ENCODE peak calls at places on chromosomes 7 and 10, in five cellular contexts. One of them, this sample, is unnamed.

GRCh38 chr10:436911-437665 is 252.4 kb downstream of the DIP2C start:
- DNase-seq in NT2/D1: no peak
- DNase-seq in HepG2: no peak
- DNase-seq in GM12878: no peak
- DNase-seq in H1: no peak
- DNase-seq in this sample: no peak

GRCh38 chr7:41624818-41625217 is 78.1 kb downstream of the INHBA start:
- DNase-seq in NT2/D1: no peak
- DNase-seq in HepG2: no peak
- DNase-seq in H1: no peak
- DNase-seq in GM12878: no peak
- DNase-seq in this sample: no peak

GRCh38 chr10:114684085-114684821 is 26.2 kb upstream of the ABLIM1 start:
- DNase-seq in HepG2: peak; percentile 50
- DNase-seq in GM12878: no peak
- DNase-seq in NT2/D1: no peak
- DNase-seq in H1: no peak
- DNase-seq in this sample: no peak

GRCh38 chr7:94912085-94912484 is 4.7 kb downstream of the PPP1R9A start:
- DNase-seq in HepG2: peak; percentile 12
- DNase-seq in GM12878: no peak
- DNase-seq in H1: no peak
- DNase-seq in NT2/D1: no peak
- DNase-seq in this sample: no peak

GRCh38 chr10:52453501-52453900 is 139.4 kb downstream of the DKK1 start:
- DNase-seq in GM12878: no peak
- DNase-seq in HepG2: no peak
- DNase-seq in H1: no peak
- DNase-seq in NT2/D1: no peak
- DNase-seq in this sample: no peak

GRCh38 chr7:26182706-26183105 is 17.8 kb downstream of the HNRNPA2B1 start:
- DNase-seq in NT2/D1: no peak
- DNase-seq in H1: no peak
- DNase-seq in HepG2: no peak
- DNase-seq in GM12878: no peak
- DNase-seq in this sample: no peak

GRCh38 chr10:10213237-10213636 is 804.4 kb upstream of the CELF2 start:
- DNase-seq in GM12878: no peak
- DNase-seq in HepG2: no peak
- DNase-seq in H1: no peak
- DNase-seq in NT2/D1: no peak
- DNase-seq in this sample: no peak

GRCh38 chr7:76065016-76065612 is 17.2 kb downstream of the MDH2 start:
- DNase-seq in HepG2: no peak
- DNase-seq in NT2/D1: no peak
- DNase-seq in GM12878: no peak
- DNase-seq in H1: no peak
- DNase-seq in this sample: no peak

GRCh38 chr10:132793871-132794849 is 8.2 kb upstream of the NKX6-2 start:
- DNase-seq in H1: no peak
- DNase-seq in GM12878: no peak
- DNase-seq in NT2/D1: no peak
- DNase-seq in HepG2: no peak
- DNase-seq in this sample: no peak

GRCh38 chr7:158761945-158762344 is 57.3 kb upstream of the NCAPG2 start:
- DNase-seq in H1: peak; percentile 37
- DNase-seq in HepG2: no peak
- DNase-seq in GM12878: no peak
- DNase-seq in NT2/D1: no peak
- DNase-seq in this sample: no peak

GRCh38 chr7:44977304-44977858 is 1.4 kb downstream of the MYO1G start:
- DNase-seq in GM12878: no peak
- DNase-seq in HepG2: no peak
- DNase-seq in H1: no peak
- DNase-seq in NT2/D1: no peak
- DNase-seq in this sample: no peak

GRCh38 chr7:47648301-47648900 is 66.5 kb upstream of the TNS3 start:
- DNase-seq in NT2/D1: no peak
- DNase-seq in HepG2: no peak
- DNase-seq in H1: no peak
- DNase-seq in GM12878: no peak
- DNase-seq in this sample: no peak

GRCh38 chr10:74874649-74875048 is 48.2 kb downstream of the KAT6B start:
- DNase-seq in GM12878: no peak
- DNase-seq in H1: no peak
- DNase-seq in HepG2: no peak
- DNase-seq in NT2/D1: no peak
- DNase-seq in this sample: no peak

GRCh38 chr7:91408388-91409154 is 144.3 kb downstream of the FZD1 start:
- DNase-seq in HepG2: no peak
- DNase-seq in GM12878: no peak
- DNase-seq in H1: no peak
- DNase-seq in NT2/D1: no peak
- DNase-seq in this sample: no peak

GRCh38 chr10:14086596-14086995 is 244.1 kb downstream of the FRMD4A start:
- DNase-seq in HepG2: no peak
- DNase-seq in GM12878: no peak
- DNase-seq in NT2/D1: no peak
- DNase-seq in H1: no peak
- DNase-seq in this sample: no peak

GRCh38 chr10:114623661-114624294 is 34.3 kb downstream of the ABLIM1 start:
- DNase-seq in GM12878: no peak
- DNase-seq in HepG2: peak; percentile 95
- DNase-seq in H1: no peak
- DNase-seq in NT2/D1: no peak
- DNase-seq in this sample: peak; percentile 26

GRCh38 chr10:69499726-69500689 is 48.7 kb downstream of the TSPAN15 start:
- DNase-seq in NT2/D1: no peak
- DNase-seq in HepG2: no peak
- DNase-seq in H1: no peak
- DNase-seq in GM12878: no peak
- DNase-seq in this sample: no peak

GRCh38 chr7:151859111-151859947 is 17.6 kb downstream of the PRKAG2 start:
- DNase-seq in NT2/D1: no peak
- DNase-seq in HepG2: no peak
- DNase-seq in H1: no peak
- DNase-seq in GM12878: no peak
- DNase-seq in this sample: no peak

GRCh38 chr7:2879354-2879753 is 35.2 kb upstream of the GNA12 start:
- DNase-seq in HepG2: no peak
- DNase-seq in GM12878: no peak
- DNase-seq in NT2/D1: no peak
- DNase-seq in H1: no peak
- DNase-seq in this sample: no peak

DNA sequence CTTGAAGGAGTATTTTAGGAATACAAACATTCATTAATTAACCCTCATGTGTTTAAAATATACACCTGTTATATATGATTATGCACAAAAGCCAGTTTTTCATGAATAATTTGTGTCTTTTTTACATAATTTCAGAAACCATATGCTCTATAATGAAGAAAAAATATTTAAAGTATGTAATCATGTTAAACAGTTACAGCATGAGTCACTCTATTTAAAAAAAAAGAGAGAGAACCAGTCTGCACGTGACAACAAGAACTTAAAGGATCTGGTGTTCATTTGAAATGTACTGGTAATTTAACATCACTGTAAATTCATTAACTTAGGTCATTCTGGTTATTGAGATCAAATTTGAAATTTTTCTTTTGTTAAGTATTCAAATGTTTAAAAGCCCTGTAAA is 228.5 kb downstream of the CACNB2 start:
- DNase-seq in HepG2: no peak
- DNase-seq in GM12878: no peak
- DNase-seq in H1: no peak
- DNase-seq in NT2/D1: no peak
- DNase-seq in this sample: no peak
- TF ChIP-seq SUZ12 in HepG2: no peak
- TF ChIP-seq SUZ12 in GM12878: no peak
- TF ChIP-seq SUZ12 in H1: no peak
- TF ChIP-seq SUZ12 in NT2/D1: no peak
- TF ChIP-seq SUZ12 in this sample: no peak

DNA sequence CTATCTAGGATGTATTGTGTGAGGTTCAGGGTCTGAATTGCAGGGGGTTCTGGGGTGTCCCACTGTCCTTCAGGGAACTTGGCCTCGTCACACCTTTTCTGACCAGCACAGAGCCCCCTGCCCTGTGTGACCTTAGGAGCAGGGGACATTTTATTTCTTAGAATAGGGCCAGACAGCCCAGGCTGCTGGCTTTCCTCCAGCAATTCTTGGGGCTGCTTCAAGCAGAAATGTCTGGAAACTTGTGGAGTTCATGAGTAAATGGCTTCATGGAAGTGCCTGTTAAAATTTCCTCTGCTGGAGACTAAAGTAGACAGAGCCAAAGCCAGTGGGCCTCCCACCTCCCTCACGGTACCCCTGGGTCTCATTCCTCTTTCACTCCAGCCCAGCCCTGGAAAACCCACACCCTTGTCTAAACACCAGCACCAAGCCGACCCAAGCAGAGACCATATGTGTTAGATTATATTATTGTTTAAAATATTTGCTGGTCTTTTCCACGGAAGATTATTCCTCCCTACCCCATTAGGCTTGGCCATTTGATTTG is 505.5 kb upstream of the ZMIZ1 start:
- DNase-seq in H1: no peak
- DNase-seq in HepG2: no peak
- DNase-seq in GM12878: no peak
- DNase-seq in NT2/D1: no peak
- DNase-seq in this sample: no peak
- TF ChIP-seq SUZ12 in H1: no peak
- TF ChIP-seq SUZ12 in HepG2: no peak
- TF ChIP-seq SUZ12 in GM12878: no peak
- TF ChIP-seq SUZ12 in NT2/D1: no peak
- TF ChIP-seq SUZ12 in this sample: no peak

GRCh38 chr7:57305192-57305748 is 144.7 kb upstream of the ZNF716 start:
- DNase-seq in GM12878: no peak
- DNase-seq in H1: peak; percentile 45
- DNase-seq in HepG2: no peak
- DNase-seq in NT2/D1: no peak
- DNase-seq in this sample: peak; percentile 8

DNA sequence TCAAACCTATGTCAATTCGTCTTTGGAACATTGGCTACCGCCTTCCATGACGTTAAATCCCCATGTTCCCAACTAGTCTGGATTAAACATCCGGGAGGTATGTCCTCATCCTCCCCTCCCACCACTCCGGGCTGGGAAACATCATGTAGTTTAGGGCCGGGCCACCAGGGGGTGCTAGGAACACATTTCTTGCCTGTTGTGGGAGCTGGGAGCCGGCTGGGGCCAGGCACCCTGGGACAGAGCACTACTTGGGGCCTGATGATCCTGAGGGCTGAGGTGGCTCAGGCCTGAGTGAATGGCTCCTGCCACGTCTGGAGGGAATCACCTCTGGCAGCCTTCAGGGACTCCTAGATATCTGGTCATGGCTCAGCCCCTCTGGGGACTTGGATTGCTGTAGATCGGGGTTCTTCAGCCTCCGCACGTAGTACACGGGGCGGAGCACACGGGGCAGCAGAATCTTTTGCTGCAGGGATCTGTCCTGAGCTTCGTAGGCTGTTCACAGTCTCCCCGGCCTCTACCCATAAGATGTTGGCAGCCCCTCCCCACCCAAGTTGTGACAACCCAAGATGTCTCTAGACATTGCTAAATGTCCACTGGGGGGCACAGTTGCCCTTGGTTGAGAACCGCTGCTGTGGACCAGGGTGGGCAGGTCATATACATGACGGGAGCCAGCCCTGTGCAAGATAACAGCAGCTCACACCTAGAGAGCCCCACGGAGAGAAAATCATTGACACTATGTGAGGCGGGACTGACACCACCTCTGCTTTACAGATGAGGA is 141.2 kb upstream of the ZNF716 start:
- DNase-seq in H1: peak; percentile 59
- DNase-seq in NT2/D1: peak; percentile 8
- DNase-seq in GM12878: no peak
- DNase-seq in HepG2: no peak
- DNase-seq in this sample: peak; percentile 21
- TF ChIP-seq SUZ12 in H1: no peak
- TF ChIP-seq SUZ12 in NT2/D1: no peak
- TF ChIP-seq SUZ12 in GM12878: no peak
- TF ChIP-seq SUZ12 in HepG2: no peak
- TF ChIP-seq SUZ12 in this sample: no peak

GRCh38 chr10:124632064-124632531 is 112.1 kb downstream of the FAM53B start:
- DNase-seq in H1: no peak
- DNase-seq in HepG2: peak; percentile 8
- DNase-seq in GM12878: no peak
- DNase-seq in NT2/D1: no peak
- DNase-seq in this sample: no peak
- TF ChIP-seq SUZ12 in H1: no peak
- TF ChIP-seq SUZ12 in HepG2: no peak
- TF ChIP-seq SUZ12 in GM12878: no peak
- TF ChIP-seq SUZ12 in NT2/D1: no peak
- TF ChIP-seq SUZ12 in this sample: no peak

GRCh38 chr7:129925416-129926002 is 27.3 kb downstream of the UBE2H start:
- DNase-seq in NT2/D1: no peak
- DNase-seq in H1: peak; percentile 32
- DNase-seq in HepG2: no peak
- DNase-seq in GM12878: no peak
- DNase-seq in this sample: no peak
- TF ChIP-seq SUZ12 in NT2/D1: no peak
- TF ChIP-seq SUZ12 in H1: no peak
- TF ChIP-seq SUZ12 in HepG2: no peak
- TF ChIP-seq SUZ12 in GM12878: no peak
- TF ChIP-seq SUZ12 in this sample: no peak